ENCODE peak calls at places on chromosome 18, in nine cellular contexts. C is ascending aorta, D is mammary epithelial cell, Y is fibroblast of lung, I is right lobe of liver, L is ovary, J is OCI-LY7, U is right atrium auricular region, A is heart left ventricle. K is an unnamed sample. For H3K4me1, the result is how much of the 10 kb centered on the place peaks cover.

GRCh38 chr18:78998350-78999055 is 18.9 kb downstream of the SALL3 start:
- DNase-seq in Y (no peak), J (no peak), L (no peak), I (no peak), U (no peak), C (no peak), A (no peak), D (no peak), K (no peak)

GRCh38 chr18:58290059-58290747 is 246.2 kb downstream of the NEDD4L start:
- DNase-seq in C (no peak), A (no peak), U (no peak), L (no peak), J (no peak), D (no peak), I (no peak), Y (peak), K (no peak)

GRCh38 chr18:41134426-41134825 is 820.6 kb upstream of the PIK3C3 start:
- DNase-seq in J (no peak), D (no peak), I (no peak), Y (peak), U (no peak), L (no peak), A (no peak), C (no peak), K (no peak)

GRCh38 chr18:52200891-52201663 is 138.9 kb upstream of the DCC start:
- DNase-seq in Y (no peak), I (no peak), J (no peak), D (no peak), L (no peak), U (no peak), C (no peak), A (no peak), K (no peak)

GRCh38 chr18:30175061-30175574 is 867.4 kb downstream of the DSC3 start:
- DNase-seq in I (no peak), D (no peak), A (no peak), J (no peak), L (no peak), Y (no peak), C (no peak), U (no peak), K (no peak)

GRCh38 chr18:6994053-6994452 is 123.5 kb downstream of the LAMA1 start:
- DNase-seq in D (peak), A (no peak), C (no peak), U (no peak), Y (peak), L (no peak), J (no peak), I (no peak), K (no peak)

GRCh38 chr18:59650266-59650820 is 46.9 kb downstream of the CCBE1 start:
- DNase-seq in D (no peak), Y (no peak), A (no peak), J (no peak), C (no peak), U (peak), I (no peak), L (no peak), K (no peak)

GRCh38 chr18:59954746-59955145 is 55.0 kb downstream of the PMAIP1 start:
- DNase-seq in D (peak), I (no peak), U (no peak), C (no peak), Y (peak), J (no peak), A (no peak), L (no peak), K (no peak)

GRCh38 chr18:37006742-37007141 is 177.8 kb downstream of the KIAA1328 start:
- DNase-seq in I (no peak), Y (no peak), J (no peak), C (no peak), L (no peak), D (no peak), U (no peak), A (no peak), K (no peak)

GRCh38 chr18:34729264-34729663 is 19.2 kb downstream of the DTNA start:
- DNase-seq in U (no peak), A (no peak), C (no peak), D (peak), I (no peak), J (peak), Y (peak), L (no peak), K (no peak)

DNA sequence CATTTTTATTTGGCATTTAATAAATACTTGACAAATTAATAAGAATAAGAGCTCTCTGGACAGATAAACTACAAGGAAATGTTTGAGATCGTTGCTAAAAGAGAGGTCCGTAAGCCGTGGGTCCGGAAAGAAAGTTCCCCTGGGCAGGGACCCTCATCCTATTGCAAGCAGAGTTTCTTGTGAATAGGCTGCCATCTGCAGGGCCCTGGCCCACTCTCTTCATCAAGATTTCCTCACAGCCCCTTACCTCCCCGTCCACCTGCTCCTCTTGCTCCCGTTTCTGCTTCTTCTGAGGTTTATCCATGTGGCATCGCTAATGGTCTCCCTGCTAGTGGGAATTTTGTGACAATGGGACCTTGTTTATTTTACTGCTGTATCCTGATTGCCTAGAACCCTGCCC is 30.1 kb upstream of the MC5R start:
- DNase-seq in Y (no peak), J (no peak), A (no peak), I (no peak), D (no peak), L (no peak), C (no peak), U (no peak), K (no peak)
- TF ChIP-seq CTCF in Y (no peak), J (peak), A (no peak), I (no peak), D (no peak), L (no peak), C (no peak), U (no peak), K (no peak)

DNA sequence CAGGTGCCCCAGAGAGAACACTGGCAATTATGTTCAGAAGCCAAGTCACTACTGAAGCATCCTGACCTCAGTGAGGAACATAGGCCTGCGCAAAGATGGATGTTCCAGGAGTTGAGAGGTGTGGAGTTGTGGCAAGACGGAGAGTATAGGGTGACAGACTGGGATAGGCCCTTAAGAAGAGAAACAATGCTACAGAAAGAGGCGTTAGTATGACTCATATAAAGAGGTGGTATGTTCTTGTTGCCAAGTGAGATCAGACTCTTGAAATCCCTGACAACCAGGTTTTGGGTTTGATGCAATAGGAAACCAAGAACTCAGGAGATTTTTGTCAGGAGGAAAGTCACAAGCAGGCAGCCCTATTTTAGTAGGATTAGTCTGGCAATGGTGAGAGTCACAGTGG is 185.6 kb downstream of the RIT2 start:
- DNase-seq in A (no peak), Y (peak), U (no peak), J (no peak), C (no peak), L (no peak), I (no peak), D (peak), K (no peak)
- H3K27ac ChIP-seq in A (no peak), Y (no peak), U (no peak), J (no peak), C (no peak), L (no peak), I (no peak), D (no peak), K (no peak)

GRCh38 chr18:73805991-73806390 is 341.6 kb downstream of the FBXO15 start:
- DNase-seq in I (no peak), J (no peak), U (no peak), L (no peak), C (no peak), A (no peak), Y (no peak), D (no peak), K (no peak)
- H3K4me1 ChIP-seq in I (under half), J (under half), U (under half), L (under half), C (under half), A (under half), Y (under half), D (under half), K (under half)

GRCh38 chr18:33404244-33404873 is 36.2 kb downstream of the CCDC178 start:
- DNase-seq in A (no peak), U (no peak), J (peak), C (no peak), Y (peak), L (no peak), D (no peak), I (no peak), K (no peak)
- TF ChIP-seq CTCF in A (peak), U (no peak), J (peak), C (no peak), Y (peak), L (no peak), D (peak), I (peak), K (peak)

GRCh38 chr18:10928971-10929373 is 220.4 kb downstream of the PIEZO2 start:
- DNase-seq in Y (peak), A (no peak), D (no peak), C (no peak), U (no peak), L (no peak), J (peak), I (no peak), K (no peak)
- H3K27ac ChIP-seq in Y (peak), A (no peak), D (no peak), C (no peak), U (no peak), L (no peak), J (no peak), I (no peak), K (no peak)

DNA sequence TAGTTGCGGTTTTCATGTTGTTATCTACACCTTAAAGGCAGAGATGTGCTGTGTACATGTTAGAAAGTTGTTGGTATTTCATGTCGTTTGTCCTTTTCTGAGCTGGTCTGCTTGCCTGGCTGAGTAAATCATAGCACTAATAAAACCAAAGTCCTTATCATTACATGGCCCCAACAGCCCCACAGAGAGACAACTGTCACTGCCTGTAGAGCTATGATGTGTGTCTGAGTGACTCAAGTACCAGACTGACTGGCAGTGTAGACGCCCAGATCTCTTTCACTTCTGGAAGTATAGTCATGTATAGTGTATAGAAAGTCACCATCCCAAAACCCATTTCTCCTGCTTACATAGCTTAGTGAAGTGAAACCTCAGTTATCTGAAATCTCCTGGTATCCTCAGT is 4.3 kb downstream of the SOCS6 start:
- DNase-seq in I (no peak), A (no peak), C (no peak), U (no peak), Y (no peak), J (no peak), L (no peak), D (no peak), K (no peak)
- H3K4me1 ChIP-seq in I (under half), A (under half), C (under half), U (under half), Y (under half), J (under half), L (under half), D (under half), K (under half)

GRCh38 chr18:46518438-46518837 is 138.6 kb downstream of the LOXHD1 start:
- DNase-seq in J (no peak), D (peak), U (no peak), I (no peak), L (no peak), Y (no peak), C (no peak), A (peak), K (no peak)
- TF ChIP-seq CTCF in J (no peak), D (no peak), U (no peak), I (peak), L (no peak), Y (no peak), C (no peak), A (peak), K (peak)

DNA sequence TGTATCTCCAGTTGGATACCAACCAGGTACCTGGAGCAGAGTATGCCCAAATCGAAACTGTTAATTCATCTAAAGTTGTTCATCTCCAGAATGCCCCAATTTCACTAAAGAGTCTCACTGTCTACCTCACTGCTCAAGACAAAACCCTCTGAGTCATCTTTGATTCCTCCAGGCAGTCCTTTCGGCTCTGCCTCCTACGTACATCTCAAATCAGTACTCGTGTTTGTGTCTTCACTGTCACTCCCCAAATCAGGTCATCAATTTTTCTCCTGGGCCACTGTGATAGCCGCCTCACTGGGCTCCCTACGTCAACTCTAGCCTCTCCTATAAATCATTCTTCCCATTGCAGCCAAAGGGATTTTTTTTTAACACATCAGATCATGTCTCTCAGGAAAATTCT is 42.1 kb upstream of the TTC39C start:
- DNase-seq in L (no peak), U (no peak), I (no peak), C (no peak), D (peak), Y (no peak), J (no peak), A (no peak), K (no peak)
- H3K27ac ChIP-seq in L (no peak), U (no peak), I (no peak), C (no peak), D (no peak), Y (no peak), J (no peak), A (no peak), K (no peak)